ENCODE peak calls at places on chromosomes 6 and 20, in seven cellular contexts. Q is A549; S is cardiac muscle cell; L is cardiac fibroblast; M is fibroblast of mammary gland; U is CD4-positive, alpha-beta T cell; K is Calu3. H is an unnamed sample.

GRCh38 chr6:33207569-33208088 is 671 bp upstream of the RING1 start:
- DNase-seq in U (no peak), L (peak; percentile 46), Q (no peak), K (peak; percentile 60), S (peak; percentile 69), M (peak; percentile 46), H (no peak)

GRCh38 chr6:33935439-33936080 is 131.8 kb upstream of the MLN start:
- DNase-seq in L (no peak), S (no peak), U (no peak), Q (no peak), M (no peak), K (no peak), H (no peak)

GRCh38 chr6:18293192-18293904 is 29.0 kb upstream of the DEK start:
- DNase-seq in U (no peak), S (no peak), L (no peak), K (no peak), M (peak; percentile 15), Q (no peak), H (no peak)

GRCh38 chr6:43999628-44000027 is 127.6 kb downstream of the MRPL14 start:
- DNase-seq in M (no peak), U (no peak), K (no peak), Q (no peak), L (no peak), S (no peak), H (peak; percentile 27)

GRCh38 chr6:154773610-154774089 is 40.4 kb downstream of the SCAF8 start:
- DNase-seq in L (no peak), S (no peak), U (no peak), K (no peak), M (no peak), Q (no peak), H (no peak)

GRCh38 chr20:33433465-33433864 is 10.1 kb downstream of the SNTA1 start:
- DNase-seq in Q (no peak), M (no peak), K (no peak), U (no peak), L (peak; percentile 29), S (no peak), H (no peak)

GRCh38 chr6:43817192-43817591 is 47.2 kb downstream of the VEGFA start:
- DNase-seq in S (peak; percentile 62), L (peak; percentile 37), U (peak; percentile 4), Q (peak; percentile 66), M (peak; percentile 36), K (peak; percentile 79), H (peak; percentile 82)

GRCh38 chr6:134741193-134741521 is 208.7 kb downstream of the ALDH8A1 start:
- DNase-seq in U (no peak), Q (no peak), K (no peak), S (peak; percentile 9), L (no peak), M (no peak), H (no peak)

GRCh38 chr20:44720994-44721784 is 6.0 kb downstream of the CCN5 start:
- DNase-seq in S (no peak), L (peak; percentile 92), U (no peak), K (peak; percentile 66), Q (no peak), M (peak; percentile 86), H (no peak)

GRCh38 chr6:54011277-54011648 is 100.0 kb upstream of the MLIP start:
- DNase-seq in Q (no peak), U (no peak), L (no peak), S (peak; percentile 21), K (no peak), M (no peak), H (no peak)

GRCh38 chr6:169246445-169246844 is 7.2 kb downstream of the THBS2 start:
- DNase-seq in K (no peak), S (no peak), Q (no peak), L (no peak), U (no peak), M (no peak), H (no peak)

GRCh38 chr6:112150363-112150762 is 63.0 kb downstream of the FAM229B start:
- DNase-seq in K (no peak), Q (no peak), S (no peak), L (peak; percentile 20), M (peak; percentile 51), U (no peak), H (no peak)

GRCh38 chr6:118893095-118893881 is 664 bp upstream of the ASF1A start:
- DNase-seq in K (no peak), U (peak; percentile 43), Q (no peak), L (peak; percentile 82), M (peak; percentile 75), S (peak; percentile 68), H (no peak)

GRCh38 chr6:122818866-122819265 is 29.8 kb downstream of the SMPDL3A start:
- DNase-seq in S (no peak), U (no peak), M (no peak), K (no peak), Q (no peak), L (no peak), H (no peak)

GRCh38 chr6:29793796-29794195 is 33.8 kb upstream of the HLA-G start:
- DNase-seq in M (no peak), L (no peak), K (no peak), Q (no peak), U (no peak), S (no peak), H (no peak)

GRCh38 chr6:33316603-33317417 is 734 bp downstream of the ZBTB22 start:
- DNase-seq in K (no peak), M (no peak), L (no peak), Q (no peak), S (no peak), U (no peak), H (no peak)

GRCh38 chr6:110395221-110395620 is 20.2 kb downstream of the DDO start:
- DNase-seq in U (no peak), S (no peak), Q (no peak), L (no peak), K (no peak), M (no peak), H (no peak)

GRCh38 chr20:51661609-51662178 is 106.5 kb downstream of the ATP9A start:
- DNase-seq in K (peak; percentile 18), S (no peak), Q (peak; percentile 68), U (peak; percentile 2), L (peak; percentile 54), M (peak; percentile 82), H (no peak)

GRCh38 chr6:108560463-108561308 is at the start of gene FOXO3:
- DNase-seq in L (peak; percentile 88), U (peak; percentile 64), K (peak; percentile 94), Q (peak; percentile 63), S (peak; percentile 89), M (peak; percentile 77), H (peak; percentile 88)

GRCh38 chr6:107972413-107973096 is 14.5 kb upstream of the SEC63 start:
- DNase-seq in L (no peak), M (no peak), Q (no peak), U (no peak), S (peak; percentile 29), K (no peak), H (no peak)

GRCh38 chr6:132188865-132189264 is 212.4 kb downstream of the MOXD1 start:
- DNase-seq in Q (no peak), M (peak; percentile 85), S (no peak), L (peak; percentile 77), K (no peak), U (no peak), H (no peak)

GRCh38 chr20:41746635-41747034 is 128.5 kb upstream of the CHD6 start:
- DNase-seq in L (no peak), S (no peak), Q (no peak), M (no peak), K (no peak), U (no peak), H (no peak)
- TF ChIP-seq CTCF in L (no peak), S (no peak), Q (no peak), M (no peak), K (peak; percentile 21), U (no peak), H (no peak)

DNA sequence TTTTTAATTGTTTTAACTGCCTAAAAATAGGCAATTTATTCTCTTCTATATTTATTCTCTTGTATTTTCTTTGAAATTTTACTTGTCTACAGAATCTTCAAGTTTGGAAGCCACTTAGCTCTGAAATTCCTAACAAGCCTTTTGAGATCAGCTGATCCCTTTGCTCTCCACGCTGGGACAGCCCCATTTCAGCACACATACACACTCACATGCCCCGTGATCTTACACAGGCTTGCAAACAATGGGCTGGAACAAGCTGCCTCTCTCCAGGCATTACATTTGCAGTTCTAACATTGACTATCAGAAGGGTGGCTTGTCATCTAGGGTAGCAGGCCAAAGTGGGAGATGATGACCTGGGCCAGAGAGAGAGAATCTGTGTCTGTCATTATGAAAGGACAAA is 62.1 kb upstream of the RAB32 start:
- DNase-seq in Q (no peak), M (no peak), S (no peak), K (no peak), U (no peak), L (peak; percentile 5), H (no peak)
- TF ChIP-seq CTCF in Q (no peak), M (no peak), S (no peak), K (no peak), U (no peak), L (no peak), H (no peak)

GRCh38 chr6:56370127-56370540 is 122.8 kb upstream of the COL21A1 start:
- DNase-seq in K (peak; percentile 74), Q (peak; percentile 23), M (peak; percentile 83), L (peak; percentile 77), S (peak; percentile 52), U (no peak), H (no peak)
- TF ChIP-seq CTCF in K (peak; percentile 63), Q (peak; percentile 51), M (peak; percentile 96), L (peak; percentile 54), S (peak; percentile 41), U (no peak), H (no peak)

GRCh38 chr20:36744243-36744642 is 1.6 kb downstream of the NDRG3 start:
- DNase-seq in U (no peak), Q (no peak), S (no peak), K (no peak), L (no peak), M (no peak), H (no peak)

GRCh38 chr20:36742558-36742957 is 3.3 kb downstream of the NDRG3 start:
- DNase-seq in Q (no peak), S (no peak), K (no peak), U (no peak), M (no peak), L (no peak), H (no peak)

GRCh38 chr20:36744764-36745191 is 1.1 kb downstream of the NDRG3 start:
- DNase-seq in M (peak; percentile 47), K (peak; percentile 29), Q (no peak), S (peak; percentile 38), U (no peak), L (peak; percentile 53), H (no peak)

GRCh38 chr20:36745234-36745926 is 510 bp downstream of the NDRG3 start:
- DNase-seq in M (no peak), Q (peak; percentile 49), S (peak; percentile 53), K (no peak), L (no peak), U (no peak), H (no peak)

DNA sequence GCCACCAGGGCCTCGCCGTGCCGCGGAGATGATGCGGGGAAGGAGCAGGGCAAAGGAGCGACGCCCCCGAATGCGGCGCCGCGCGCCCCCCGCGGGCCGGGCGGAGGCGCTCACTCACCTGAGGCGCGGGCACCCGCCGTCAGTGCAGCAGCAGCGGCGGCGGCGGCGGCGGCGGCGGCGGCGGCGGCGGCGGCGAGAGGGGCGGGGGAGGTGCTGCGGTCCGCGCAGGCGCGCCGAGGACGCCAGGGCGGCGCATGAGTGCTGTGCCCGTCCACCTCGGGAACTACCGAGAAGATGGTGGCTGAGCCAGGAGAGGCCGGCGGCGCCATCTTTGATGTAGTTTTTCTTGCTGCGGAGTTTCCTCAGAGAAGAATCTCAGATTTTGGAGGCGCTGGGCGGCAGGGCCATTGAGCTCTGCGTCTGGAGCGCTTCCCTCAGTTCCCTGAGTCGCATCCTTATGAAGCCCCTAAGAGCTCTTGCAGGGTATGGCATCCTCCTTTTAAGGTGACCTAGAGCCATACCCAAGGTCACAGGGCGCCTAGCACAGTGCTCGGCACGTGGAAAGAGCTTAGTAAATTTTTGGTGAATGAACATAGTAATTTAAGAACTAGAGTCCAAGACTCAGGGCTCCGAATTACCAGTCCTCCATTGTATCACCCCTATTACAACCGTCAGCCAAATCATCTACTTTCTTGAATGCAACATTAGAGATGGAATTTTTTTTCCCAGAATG is at the start of gene NDRG3:
- DNase-seq in U (peak; percentile 92), L (peak; percentile 92), K (peak; percentile 97), Q (peak; percentile 96), M (peak; percentile 88), S (peak; percentile 97), H (peak; percentile 93)
- TF ChIP-seq CTCF in U (no peak), L (no peak), K (no peak), Q (no peak), M (no peak), S (no peak), H (no peak)

H was measured in CD14-positive monocyte.